ENCODE peak calls at places on chromosome 17, in four cellular contexts. I, G, N and B are unnamed samples.

GRCh38 chr17:5631958-5632357 is 47.6 kb upstream of the NLRP1 start:
- DNase-seq in I (no peak), G (no peak), N (no peak), B (no peak)

GRCh38 chr17:49365667-49366066 is 3.6 kb upstream of the ZNF652 start:
- DNase-seq in I (no peak), G (no peak), N (peak), B (no peak)

GRCh38 chr17:41369023-41369422 is 590 bp downstream of the KRT33B start:
- DNase-seq in I (no peak), G (no peak), N (no peak), B (no peak)

GRCh38 chr17:48601528-48602430 is 3.0 kb downstream of the HOXB6 start:
- DNase-seq in I (no peak), G (no peak), N (no peak), B (no peak)

GRCh38 chr17:57338257-57338919 is 82.1 kb downstream of the MSI2 start:
- DNase-seq in I (peak), G (no peak), N (no peak), B (no peak)

GRCh38 chr17:79874329-79874981 is 35.2 kb upstream of the CBX4 start:
- DNase-seq in I (no peak), G (no peak), N (peak), B (no peak)

GRCh38 chr17:68871447-68871846 is 83.7 kb downstream of the ABCA8 start:
- DNase-seq in I (no peak), G (no peak), N (no peak), B (no peak)

GRCh38 chr17:66373944-66374817 is 71.8 kb downstream of the PRKCA start:
- DNase-seq in I (no peak), G (peak), N (no peak), B (no peak)

GRCh38 chr17:73705594-73705993 is 61.3 kb upstream of the SDK2 start:
- DNase-seq in I (no peak), G (no peak), N (peak), B (no peak)

GRCh38 chr17:9140550-9141422 is 119.5 kb downstream of the NTN1 start:
- DNase-seq in I (no peak), G (no peak), N (peak), B (no peak)

GRCh38 chr17:7846765-7847661 is 7.9 kb upstream of the TMEM88 start:
- DNase-seq in I (no peak), G (no peak), N (no peak), B (no peak)

GRCh38 chr17:79956853-79957252 is 78.8 kb downstream of the TBC1D16 start:
- DNase-seq in I (no peak), G (no peak), N (no peak), B (no peak)

GRCh38 chr17:67559381-67559966 is 158.3 kb upstream of the NOL11 start:
- DNase-seq in I (no peak), G (no peak), N (no peak), B (no peak)

GRCh38 chr17:61157246-61157887 is 242.3 kb upstream of the TBX2 start:
- DNase-seq in I (no peak), G (no peak), N (peak), B (no peak)
- H3K4me3 ChIP-seq in I (no peak), G (no peak), N (peak), B (no peak)

DNA sequence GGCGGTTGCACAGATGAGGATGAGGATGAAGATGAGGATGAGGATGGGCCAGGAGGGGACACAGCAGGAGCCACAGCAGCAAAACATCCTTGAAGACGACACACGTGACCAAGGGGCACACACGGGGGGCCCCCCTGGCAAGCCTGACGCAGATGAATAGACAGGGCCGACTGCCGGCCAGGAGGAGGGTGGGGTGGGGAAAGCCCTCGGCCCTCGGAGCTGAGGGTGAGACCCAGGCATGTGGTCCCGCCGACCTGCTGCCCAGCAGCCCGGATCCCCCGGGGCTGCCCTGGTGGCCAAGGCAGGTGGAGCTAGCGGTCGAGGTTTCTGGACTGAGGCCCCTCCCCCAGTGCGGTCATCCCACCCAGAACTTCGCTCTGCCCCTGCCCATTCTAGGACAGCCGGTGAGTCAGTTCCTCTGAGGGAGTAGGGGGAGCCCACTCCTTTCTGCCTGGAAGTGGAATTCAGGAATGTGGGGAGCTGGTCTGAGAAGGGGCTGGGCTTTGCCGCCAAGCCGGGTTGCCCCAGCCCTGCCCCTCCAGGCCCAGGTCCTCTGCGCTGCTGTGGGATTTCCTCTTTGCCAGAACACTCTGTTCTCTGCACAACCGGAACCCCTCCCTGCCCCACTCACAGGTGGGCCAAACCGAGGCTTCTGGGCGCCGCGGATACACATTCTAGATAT is 9.9 kb downstream of the CYGB start:
- DNase-seq in I (peak), G (peak), N (peak), B (no peak)
- TF ChIP-seq CTCF in I (peak), G (no peak), N (no peak), B (peak)

GRCh38 chr17:81920612-81921530 is 2.9 kb upstream of the SIRT7 start:
- DNase-seq in I (no peak), G (no peak), N (no peak), B (no peak)

GRCh38 chr17:81922566-81923301 is 4.8 kb upstream of the SIRT7 start:
- DNase-seq in I (no peak), G (no peak), N (no peak), B (no peak)

GRCh38 chr17:81923302-81924260 is 4.0 kb downstream of the MAFG start:
- DNase-seq in I (no peak), G (no peak), N (peak), B (no peak)

GRCh38 chr17:81921996-81922565 is 4.1 kb upstream of the SIRT7 start:
- DNase-seq in I (no peak), G (no peak), N (no peak), B (no peak)

DNA sequence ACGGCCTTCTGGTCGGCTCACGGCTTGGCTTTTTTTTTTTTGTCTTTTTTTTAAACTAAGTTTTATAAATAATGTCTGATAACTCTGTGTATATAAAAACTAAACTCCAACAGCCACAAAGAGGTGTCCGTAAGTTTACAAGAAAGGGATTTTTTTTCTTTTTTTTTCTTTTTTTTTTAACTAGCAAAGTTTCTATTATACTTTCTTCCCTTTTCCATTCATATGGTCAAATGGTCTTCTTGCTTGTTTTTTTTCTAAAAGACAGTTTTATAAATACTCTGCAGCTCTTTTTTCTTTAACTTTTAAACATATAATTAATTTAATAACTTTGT is 3.5 kb upstream of the SIRT7 start:
- DNase-seq in I (no peak), G (no peak), N (no peak), B (no peak)
- H3K4me3 ChIP-seq in I (no peak), G (no peak), N (no peak), B (no peak)

GRCh38 chr17:47243737-47244598 is 9.7 kb upstream of the ITGB3 start:
- DNase-seq in I (no peak), G (no peak), N (no peak), B (no peak)
- TF ChIP-seq CTCF in I (no peak), G (peak), N (no peak), B (no peak)